ENCODE peak calls at places on chromosomes 7 and 10, in four cellular contexts. One of them, this sample, is unnamed. For H3K36me3, the result is how much of the 10 kb centered on the place peaks cover.

GRCh38 chr10:81820418-81820817 is 54.6 kb upstream of the NRG3 start:
- DNase-seq in small intestine: no peak
- DNase-seq in ascending aorta: no peak
- DNase-seq in OCI-LY7: no peak
- DNase-seq in this sample: no peak

GRCh38 chr7:67387851-67388250 is 391.2 kb downstream of the TYW1 start:
- DNase-seq in small intestine: no peak
- DNase-seq in ascending aorta: no peak
- DNase-seq in OCI-LY7: no peak
- DNase-seq in this sample: no peak

GRCh38 chr7:4175346-4175973 is 506.6 kb upstream of the FOXK1 start:
- DNase-seq in small intestine: no peak
- DNase-seq in ascending aorta: no peak
- DNase-seq in OCI-LY7: no peak
- DNase-seq in this sample: no peak

GRCh38 chr7:139743267-139743966 is 34.4 kb downstream of the HIPK2 start:
- DNase-seq in small intestine: peak
- DNase-seq in ascending aorta: no peak
- DNase-seq in OCI-LY7: no peak
- DNase-seq in this sample: no peak

GRCh38 chr7:33447980-33448379 is 318.6 kb downstream of the BBS9 start:
- DNase-seq in small intestine: no peak
- DNase-seq in ascending aorta: no peak
- DNase-seq in OCI-LY7: no peak
- DNase-seq in this sample: no peak

GRCh38 chr10:88060762-88061161 is 197.3 kb downstream of the PTEN start:
- DNase-seq in small intestine: no peak
- DNase-seq in ascending aorta: no peak
- DNase-seq in OCI-LY7: no peak
- DNase-seq in this sample: no peak

GRCh38 chr7:45594780-45595535 is 20.8 kb downstream of the ADCY1 start:
- DNase-seq in small intestine: no peak
- DNase-seq in ascending aorta: no peak
- DNase-seq in OCI-LY7: no peak
- DNase-seq in this sample: no peak

GRCh38 chr10:79346388-79347225 is 662 bp upstream of the PPIF start:
- DNase-seq in small intestine: no peak
- DNase-seq in ascending aorta: no peak
- DNase-seq in OCI-LY7: peak
- DNase-seq in this sample: no peak

GRCh38 chr7:5670173-5670933 is 111.1 kb downstream of the RNF216 start:
- DNase-seq in small intestine: no peak
- DNase-seq in ascending aorta: no peak
- DNase-seq in OCI-LY7: peak
- DNase-seq in this sample: no peak

GRCh38 chr10:13092446-13093102 is 7.4 kb upstream of the OPTN start:
- DNase-seq in small intestine: no peak
- DNase-seq in ascending aorta: no peak
- DNase-seq in OCI-LY7: no peak
- DNase-seq in this sample: no peak

GRCh38 chr10:47076949-47077348 is 165.7 kb downstream of the PTPN20 start:
- DNase-seq in small intestine: no peak
- DNase-seq in ascending aorta: no peak
- DNase-seq in OCI-LY7: no peak
- DNase-seq in this sample: no peak

GRCh38 chr7:157271991-157272324 is 64.8 kb upstream of the DNAJB6 start:
- DNase-seq in small intestine: no peak
- DNase-seq in ascending aorta: peak
- DNase-seq in OCI-LY7: no peak
- DNase-seq in this sample: no peak

GRCh38 chr7:53121374-53121773 is 85.9 kb downstream of the POM121L12 start:
- DNase-seq in small intestine: no peak
- DNase-seq in ascending aorta: no peak
- DNase-seq in OCI-LY7: no peak
- DNase-seq in this sample: no peak

GRCh38 chr10:26485150-26485941 is 47.2 kb downstream of the APBB1IP start:
- DNase-seq in small intestine: no peak
- DNase-seq in ascending aorta: no peak
- DNase-seq in OCI-LY7: no peak
- DNase-seq in this sample: no peak
- H3K27ac ChIP-seq in small intestine: peak
- H3K27ac ChIP-seq in ascending aorta: peak
- H3K27ac ChIP-seq in OCI-LY7: peak
- H3K27ac ChIP-seq in this sample: no peak

GRCh38 chr7:116354546-116355422 is 144.4 kb downstream of the TES start:
- DNase-seq in small intestine: peak
- DNase-seq in ascending aorta: no peak
- DNase-seq in OCI-LY7: no peak
- DNase-seq in this sample: no peak
- H3K4me3 ChIP-seq in small intestine: no peak
- H3K4me3 ChIP-seq in ascending aorta: peak
- H3K4me3 ChIP-seq in OCI-LY7: no peak
- H3K4me3 ChIP-seq in this sample: no peak

DNA sequence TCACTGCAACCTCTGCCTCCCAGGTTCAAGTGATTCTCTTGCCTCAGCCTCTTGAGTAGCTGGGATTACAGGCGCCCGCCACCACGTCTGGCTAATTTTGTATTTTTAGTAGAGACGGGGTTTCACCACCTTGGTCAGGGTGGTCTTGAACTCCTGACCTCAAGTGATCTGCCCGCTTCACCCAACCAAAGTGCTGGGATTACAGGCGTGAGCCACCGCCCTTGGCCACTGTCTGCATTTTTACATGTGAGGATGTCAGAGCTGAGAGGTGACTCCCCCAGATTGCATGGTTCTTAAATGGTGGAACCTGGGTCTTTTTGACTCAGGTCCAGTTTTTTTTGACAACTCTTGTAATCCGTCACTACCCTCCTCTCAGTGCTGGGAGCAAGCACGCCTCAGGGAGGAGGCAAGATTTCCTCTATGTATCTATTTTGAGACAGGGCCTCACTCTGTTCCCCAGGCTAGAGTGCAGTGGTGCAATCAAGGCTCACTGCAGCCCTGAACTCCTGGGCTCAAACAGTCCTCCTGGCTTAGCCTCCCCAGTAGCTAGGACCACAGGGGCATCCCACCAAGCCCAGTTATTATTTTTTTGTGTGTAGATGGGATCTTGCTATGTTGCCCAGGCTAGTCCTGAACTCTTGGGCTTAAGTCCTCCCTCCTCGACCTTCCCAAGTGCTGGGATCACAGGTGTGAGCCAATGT is 1.2 kb upstream of the SRRT start:
- DNase-seq in small intestine: no peak
- DNase-seq in ascending aorta: no peak
- DNase-seq in OCI-LY7: no peak
- DNase-seq in this sample: no peak
- H3K36me3 ChIP-seq in small intestine: under half
- H3K36me3 ChIP-seq in ascending aorta: under half
- H3K36me3 ChIP-seq in OCI-LY7: under half
- H3K36me3 ChIP-seq in this sample: under half

GRCh38 chr7:94295805-94296204 is 98.9 kb upstream of the COL1A2 start:
- DNase-seq in small intestine: no peak
- DNase-seq in ascending aorta: no peak
- DNase-seq in OCI-LY7: no peak
- DNase-seq in this sample: no peak
- H3K27ac ChIP-seq in small intestine: no peak
- H3K27ac ChIP-seq in ascending aorta: peak
- H3K27ac ChIP-seq in OCI-LY7: no peak
- H3K27ac ChIP-seq in this sample: no peak

DNA sequence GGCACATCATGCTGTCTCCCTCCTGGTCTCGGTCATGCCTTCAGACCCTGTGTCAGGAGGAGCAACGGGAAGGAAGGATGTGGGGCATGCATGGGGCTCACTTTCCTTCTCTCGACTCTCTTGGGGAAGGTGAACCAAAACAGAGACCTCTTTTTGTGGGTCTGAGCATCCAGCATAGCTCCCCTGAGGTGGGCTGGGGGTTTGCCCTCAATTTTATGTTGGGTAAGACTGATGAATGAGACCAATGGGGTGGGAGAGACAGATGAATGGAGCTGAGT is 2.6 kb downstream of the ACSL5 start:
- DNase-seq in small intestine: no peak
- DNase-seq in ascending aorta: no peak
- DNase-seq in OCI-LY7: peak
- DNase-seq in this sample: no peak
- H3K4me3 ChIP-seq in small intestine: peak
- H3K4me3 ChIP-seq in ascending aorta: no peak
- H3K4me3 ChIP-seq in OCI-LY7: peak
- H3K4me3 ChIP-seq in this sample: no peak

GRCh38 chr10:103445366-103445765 is 6.8 kb downstream of the CALHM2 start:
- DNase-seq in small intestine: no peak
- DNase-seq in ascending aorta: no peak
- DNase-seq in OCI-LY7: no peak
- DNase-seq in this sample: no peak

GRCh38 chr10:103449208-103450144 is 2.7 kb downstream of the CALHM2 start:
- DNase-seq in small intestine: no peak
- DNase-seq in ascending aorta: no peak
- DNase-seq in OCI-LY7: no peak
- DNase-seq in this sample: no peak

GRCh38 chr10:103445767-103446567 is 6.2 kb downstream of the CALHM2 start:
- DNase-seq in small intestine: no peak
- DNase-seq in ascending aorta: peak
- DNase-seq in OCI-LY7: no peak
- DNase-seq in this sample: no peak

GRCh38 chr10:103448751-103449150 is 3.4 kb downstream of the CALHM2 start:
- DNase-seq in small intestine: no peak
- DNase-seq in ascending aorta: no peak
- DNase-seq in OCI-LY7: no peak
- DNase-seq in this sample: no peak

GRCh38 chr10:103447187-103447586 is 5.0 kb downstream of the CALHM2 start:
- DNase-seq in small intestine: no peak
- DNase-seq in ascending aorta: no peak
- DNase-seq in OCI-LY7: no peak
- DNase-seq in this sample: no peak
- H3K36me3 ChIP-seq in small intestine: under half
- H3K36me3 ChIP-seq in ascending aorta: half or more
- H3K36me3 ChIP-seq in OCI-LY7: half or more
- H3K36me3 ChIP-seq in this sample: under half

DNA sequence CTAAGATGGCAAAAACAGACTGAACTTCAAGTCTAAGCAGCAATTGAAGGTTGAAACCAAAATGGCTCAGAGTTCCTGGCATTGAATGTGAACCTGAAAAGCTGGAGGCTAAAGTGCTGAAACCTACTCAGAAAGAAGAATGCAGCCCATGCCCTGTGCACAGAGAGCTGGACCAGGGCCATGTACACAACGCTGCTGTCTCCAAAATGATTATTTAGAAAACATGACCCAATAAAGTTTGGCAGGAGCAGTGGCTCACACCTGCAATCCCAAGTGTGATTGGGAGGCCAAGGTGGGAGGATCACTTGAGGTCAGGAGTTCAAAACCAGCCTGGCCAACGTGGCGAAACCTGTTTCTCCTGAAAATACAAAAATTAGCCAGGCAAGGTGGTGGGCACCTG is 158.9 kb downstream of the AKR1D1 start:
- DNase-seq in small intestine: no peak
- DNase-seq in ascending aorta: no peak
- DNase-seq in OCI-LY7: no peak
- DNase-seq in this sample: no peak
- H3K27ac ChIP-seq in small intestine: no peak
- H3K27ac ChIP-seq in ascending aorta: no peak
- H3K27ac ChIP-seq in OCI-LY7: no peak
- H3K27ac ChIP-seq in this sample: no peak

DNA sequence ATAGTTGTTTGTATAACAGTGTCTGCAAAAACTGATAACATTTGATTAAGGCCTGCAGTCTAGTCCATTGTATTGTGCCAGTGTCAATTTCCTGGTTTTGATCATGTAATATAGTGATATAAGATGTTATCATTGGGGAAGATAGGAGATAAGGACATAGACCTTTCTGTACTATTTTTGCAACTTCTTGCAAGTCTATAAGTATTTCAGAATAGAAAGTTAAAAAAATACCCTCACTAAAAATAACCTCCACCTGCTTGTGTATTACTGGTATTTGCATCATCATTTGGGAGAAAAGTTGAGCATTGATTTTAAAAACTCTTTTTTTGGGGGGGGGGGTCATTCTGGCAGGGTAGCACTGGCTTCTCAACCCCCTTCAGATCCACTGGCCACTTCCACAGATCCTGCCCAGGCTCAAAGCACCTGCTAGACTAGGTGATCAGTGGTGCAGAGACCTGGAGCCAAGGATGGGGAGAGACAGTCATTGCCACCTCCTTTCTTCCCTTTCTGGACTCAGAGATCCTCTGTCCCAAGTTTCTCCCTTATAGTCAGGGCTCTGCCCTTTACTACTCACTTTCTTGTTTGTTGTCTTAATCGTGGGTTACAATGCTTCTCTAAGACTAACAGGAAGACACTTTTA is 103.0 kb downstream of the RBM20 start:
- DNase-seq in small intestine: no peak
- DNase-seq in ascending aorta: no peak
- DNase-seq in OCI-LY7: no peak
- DNase-seq in this sample: no peak
- H3K4me3 ChIP-seq in small intestine: no peak
- H3K4me3 ChIP-seq in ascending aorta: no peak
- H3K4me3 ChIP-seq in OCI-LY7: no peak
- H3K4me3 ChIP-seq in this sample: no peak

DNA sequence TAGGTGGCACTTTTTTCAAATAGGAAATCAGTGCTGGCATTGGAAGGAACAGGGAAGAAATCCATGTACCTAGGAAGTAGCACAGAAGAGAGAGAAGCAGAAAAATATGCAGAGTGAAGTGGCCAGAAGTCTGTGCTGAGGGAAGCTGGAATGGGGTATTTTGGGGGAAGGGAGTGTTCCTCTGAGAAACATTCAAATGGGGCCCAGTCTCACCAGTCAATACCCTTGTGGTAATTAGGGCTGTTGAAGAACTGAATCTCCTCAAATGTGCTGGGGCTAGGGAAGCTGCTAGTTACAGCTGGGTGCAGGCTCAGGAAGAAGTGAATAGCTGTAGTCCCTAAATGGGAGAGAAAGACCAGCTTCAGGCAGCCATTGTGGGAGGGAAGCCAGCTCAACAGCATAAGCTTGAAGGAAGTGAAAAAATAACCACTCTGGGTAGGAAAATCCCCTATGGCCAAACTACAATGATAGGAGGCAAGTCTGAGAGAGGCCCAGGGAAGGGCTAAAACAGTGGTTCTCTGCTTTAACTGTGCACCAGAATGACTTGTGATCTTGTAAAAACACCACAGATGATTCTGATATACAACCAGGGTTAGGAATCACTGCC is 7.6 kb downstream of the NDST2 start:
- DNase-seq in small intestine: no peak
- DNase-seq in ascending aorta: no peak
- DNase-seq in OCI-LY7: no peak
- DNase-seq in this sample: no peak
- H3K36me3 ChIP-seq in small intestine: under half
- H3K36me3 ChIP-seq in ascending aorta: half or more
- H3K36me3 ChIP-seq in OCI-LY7: half or more
- H3K36me3 ChIP-seq in this sample: under half

This sample was measured in iPS DF 6.9.